ENCODE peak calls at places on chromosomes 13 and 19, in five cellular contexts. D is ascending aorta, R is AG10803, S is GM06990, Q is A549. K is an unnamed sample.

GRCh38 chr13:49248433-49249002 is 793 bp downstream of the CDADC1 start:
- DNase-seq in R (peak), S (no peak), Q (peak), D (no peak), K (peak)

GRCh38 chr19:10546817-10547216 is 3.1 kb downstream of the ATG4D start:
- DNase-seq in D (no peak), S (no peak), R (no peak), Q (no peak), K (no peak)

GRCh38 chr19:32223595-32224370 is 121.6 kb upstream of the ZNF507 start:
- DNase-seq in R (no peak), D (no peak), S (no peak), Q (no peak), K (no peak)

GRCh38 chr13:106917024-106917491 is 349.1 kb upstream of the ARGLU1 start:
- DNase-seq in D (no peak), S (no peak), Q (no peak), R (peak), K (peak)

GRCh38 chr13:36298535-36299068 is 988 bp upstream of the CCDC169 start:
- DNase-seq in D (no peak), S (no peak), Q (no peak), R (no peak), K (no peak)

GRCh38 chr13:93680329-93680728 is 453.7 kb downstream of the GPC6 start:
- DNase-seq in S (no peak), Q (no peak), R (no peak), D (no peak), K (no peak)

GRCh38 chr19:49588370-49589122 is 2.4 kb upstream of the PRR12 start:
- DNase-seq in Q (no peak), R (no peak), S (no peak), D (no peak), K (peak)

GRCh38 chr13:24071423-24072075 is 89.0 kb upstream of the SPATA13 start:
- DNase-seq in Q (no peak), S (no peak), R (peak), D (no peak), K (no peak)

GRCh38 chr13:93260591-93260990 is 34.0 kb downstream of the GPC6 start:
- DNase-seq in R (peak), S (no peak), D (no peak), Q (no peak), K (no peak)

GRCh38 chr13:95608640-95609280 is 35.7 kb downstream of the DZIP1 start:
- DNase-seq in D (no peak), S (no peak), R (peak), Q (no peak), K (peak)

GRCh38 chr19:55546822-55547614 is 1.7 kb upstream of the SBK3 start:
- DNase-seq in R (peak), D (peak), Q (no peak), S (no peak), K (no peak)

GRCh38 chr13:21326155-21327030 is 132.7 kb downstream of the ZDHHC20 start:
- DNase-seq in R (peak), S (no peak), D (no peak), Q (no peak), K (no peak)

GRCh38 chr13:83065136-83065535 is 817.1 kb downstream of the SLITRK1 start:
- DNase-seq in S (no peak), R (peak), D (peak), Q (no peak), K (no peak)

GRCh38 chr19:46080561-46080960 is 39.8 kb upstream of the IGFL4 start:
- DNase-seq in S (no peak), Q (no peak), D (no peak), R (peak), K (no peak)

GRCh38 chr13:62093984-62094383 is 678.3 kb upstream of the PCDH20 start:
- DNase-seq in D (no peak), S (no peak), R (no peak), Q (no peak), K (no peak)

GRCh38 chr13:75359266-75359665 is 122.7 kb downstream of the TBC1D4 start:
- DNase-seq in R (peak), S (no peak), D (no peak), Q (peak), K (no peak)

GRCh38 chr19:42115705-42116104 is 16.5 kb downstream of the POU2F2 start:
- DNase-seq in Q (no peak), S (no peak), R (no peak), D (no peak), K (no peak)

GRCh38 chr19:10226376-10227214 is 4.5 kb downstream of the S1PR2 start:
- DNase-seq in S (no peak), D (peak), Q (no peak), R (peak), K (no peak)

GRCh38 chr19:41928754-41929535 is 696 bp upstream of the ERFL start:
- DNase-seq in D (no peak), R (no peak), Q (no peak), S (no peak), K (peak)

GRCh38 chr19:22945560-22945959 is 57.4 kb downstream of the ZNF728 start:
- DNase-seq in R (peak), D (no peak), Q (no peak), S (no peak), K (peak)

GRCh38 chr19:39595950-39596349 is 6.4 kb upstream of the LGALS13 start:
- DNase-seq in Q (no peak), S (no peak), R (no peak), D (no peak), K (no peak)

GRCh38 chr19:49889687-49890348 is 6.9 kb downstream of the IL4I1 start:
- DNase-seq in S (no peak), D (peak), R (peak), Q (peak), K (peak)

GRCh38 chr19:5897189-5897969 is 6.2 kb downstream of the NDUFA11 start:
- DNase-seq in R (no peak), S (no peak), D (no peak), Q (no peak), K (no peak)

GRCh38 chr19:23539499-23539898 is 144.2 kb upstream of the ZNF91 start:
- DNase-seq in S (no peak), D (no peak), Q (no peak), R (no peak), K (no peak)

GRCh38 chr13:30881191-30881651 is 24.9 kb upstream of the MEDAG start:
- DNase-seq in S (no peak), Q (no peak), R (peak), D (peak), K (no peak)

GRCh38 chr13:101127741-101128353 is 288.5 kb downstream of the NALCN start:
- DNase-seq in R (peak), S (no peak), D (no peak), Q (peak), K (peak)

GRCh38 chr13:45055902-45056648 is 64.2 kb upstream of the GTF2F2 start:
- DNase-seq in R (peak), Q (no peak), S (no peak), D (no peak), K (no peak)

GRCh38 chr19:11554160-11554559 is 4.9 kb downstream of the ELOF1 start:
- DNase-seq in R (no peak), S (peak), Q (no peak), D (no peak), K (peak)

GRCh38 chr19:4014541-4015491 is 7.3 kb downstream of the PIAS4 start:
- DNase-seq in D (no peak), S (no peak), Q (no peak), R (no peak), K (no peak)

GRCh38 chr13:33285420-33286124 is at the start of gene STARD13:
- DNase-seq in D (peak), Q (peak), S (peak), R (peak), K (peak)

GRCh38 chr13:24746618-24747247 is 17.2 kb upstream of the RNF17 start:
- DNase-seq in S (peak), D (no peak), R (no peak), Q (peak), K (peak)

DNA sequence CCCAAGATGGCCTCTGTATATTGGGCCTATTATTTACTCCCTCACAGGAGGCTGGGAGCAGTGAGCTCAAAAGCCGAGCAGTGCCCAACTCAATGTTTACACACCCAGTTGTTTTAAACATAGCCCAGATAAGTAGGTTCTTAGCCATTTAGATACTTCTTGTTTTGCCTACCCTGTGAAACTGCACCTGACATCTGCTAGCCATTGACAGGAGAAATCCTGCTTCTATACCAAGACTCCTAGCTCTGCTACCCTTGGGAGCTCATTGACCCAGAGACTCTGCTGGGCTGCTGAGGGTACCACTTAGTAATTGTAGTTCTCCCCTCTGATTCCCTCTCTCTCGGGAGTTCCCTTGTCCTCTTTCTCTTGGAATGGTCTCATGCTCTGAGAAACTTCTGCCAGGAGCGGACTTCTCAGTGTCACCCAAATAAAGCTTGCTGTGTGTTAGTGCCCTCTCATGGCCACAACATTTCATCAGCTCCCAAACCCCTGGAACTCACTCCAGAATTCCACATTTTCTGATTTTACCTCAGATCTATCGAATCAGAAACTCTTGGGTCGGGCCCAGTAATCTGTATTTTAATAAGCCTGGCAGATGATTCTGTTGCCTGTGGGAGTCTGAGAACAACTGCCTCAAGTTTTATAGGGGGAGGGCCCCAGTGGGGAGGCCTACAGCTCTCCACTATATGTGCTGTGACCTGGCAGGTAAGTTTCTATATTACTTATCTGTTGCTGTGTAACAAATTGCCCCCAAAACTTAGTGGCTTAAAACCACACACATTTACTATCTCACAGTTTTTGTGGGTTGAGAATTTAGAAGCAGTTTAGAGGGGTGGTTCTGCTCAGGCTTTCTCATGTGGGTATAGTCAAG is 221.1 kb downstream of the TDRD3 start:
- DNase-seq in Q (no peak), S (no peak), R (peak), D (no peak), K (no peak)
- TF ChIP-seq CTCF in Q (peak), S (no peak), R (peak), D (no peak), K (peak)

GRCh38 chr19:8576273-8576993 is 809 bp downstream of the MYO1F start:
- DNase-seq in S (no peak), R (no peak), Q (no peak), D (no peak), K (peak)

GRCh38 chr19:8575467-8575997 is 1.7 kb downstream of the MYO1F start:
- DNase-seq in D (no peak), R (peak), Q (no peak), S (no peak), K (no peak)

GRCh38 chr19:8577741-8578140 is 499 bp upstream of the MYO1F start:
- DNase-seq in R (no peak), Q (no peak), S (no peak), D (no peak), K (no peak)

GRCh38 chr19:8578642-8579265 is 1.5 kb upstream of the MYO1F start:
- DNase-seq in D (peak), S (peak), Q (peak), R (peak), K (peak)

DNA sequence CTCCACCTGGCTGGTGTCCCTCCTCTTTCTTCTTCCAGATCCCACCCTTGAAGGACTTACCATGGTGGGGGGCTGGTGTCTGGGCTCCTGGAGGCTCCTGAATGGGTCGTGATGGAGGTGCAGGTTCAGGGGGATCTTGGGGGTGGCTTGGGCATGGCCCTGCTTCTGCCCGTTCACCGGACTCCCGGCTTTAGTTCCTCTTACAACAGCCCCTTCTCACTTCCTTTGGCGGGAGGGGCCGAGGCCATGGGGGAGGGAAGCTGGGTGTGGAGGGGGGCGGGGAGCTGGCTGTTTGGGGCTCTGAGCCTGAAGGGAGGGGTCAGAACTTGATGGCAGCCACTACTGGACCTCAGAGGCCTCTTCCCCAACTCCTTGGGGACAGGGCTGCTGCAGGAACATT is at the start of gene MYO1F:
- DNase-seq in Q (no peak), D (no peak), R (no peak), S (peak), K (peak)
- H3K4me3 ChIP-seq in Q (no peak), D (peak), R (no peak), S (peak), K (peak)

GRCh38 chr19:1377965-1378785 is 5.5 kb upstream of the NDUFS7 start:
- DNase-seq in S (no peak), R (no peak), Q (no peak), D (no peak), K (no peak)
- TF ChIP-seq CTCF in S (no peak), R (no peak), Q (no peak), D (no peak), K (no peak)

GRCh38 chr13:99310382-99311031 is 3.3 kb upstream of the GPR183 start:
- DNase-seq in S (peak), R (peak), D (no peak), Q (no peak), K (peak)
- H3K4me3 ChIP-seq in S (no peak), R (no peak), D (no peak), Q (no peak), K (no peak)

DNA sequence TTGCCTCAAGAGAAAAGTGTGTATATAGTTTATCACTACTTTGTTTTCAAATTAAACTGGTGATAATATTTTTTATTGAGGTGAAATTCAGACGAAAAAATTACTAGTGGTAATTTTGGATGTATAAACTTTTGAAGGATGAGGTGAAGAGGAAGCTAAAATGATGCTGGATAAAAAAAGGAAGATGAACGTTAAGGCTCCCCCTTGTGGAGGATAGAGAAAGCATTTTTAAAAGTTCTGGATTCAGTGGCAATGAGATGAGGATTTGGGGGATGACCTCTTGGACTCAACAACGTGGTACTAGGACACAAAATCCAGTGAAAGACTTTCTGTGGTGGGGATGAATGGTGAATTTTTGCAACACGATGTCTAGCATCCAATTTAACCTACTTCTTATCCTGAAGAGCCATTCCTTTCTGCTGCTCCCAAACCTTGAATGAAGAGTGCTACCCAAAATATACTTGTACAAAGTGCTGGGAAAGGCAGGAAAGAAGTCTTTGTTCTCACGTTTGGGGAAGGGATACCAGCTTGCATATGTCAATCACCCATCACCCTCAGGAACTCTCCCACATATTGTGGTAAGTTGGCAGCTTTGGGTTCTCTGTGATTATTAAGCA is 7.3 kb upstream of the SIGLEC5 start:
- DNase-seq in D (no peak), Q (peak), S (no peak), R (no peak), K (peak)
- TF ChIP-seq CTCF in D (no peak), Q (peak), S (peak), R (peak), K (peak)

GRCh38 chr19:18768046-18768771 is 22.9 kb downstream of the COMP start:
- DNase-seq in D (no peak), S (no peak), Q (no peak), R (no peak), K (no peak)
- H3K4me3 ChIP-seq in D (no peak), S (no peak), Q (no peak), R (no peak), K (no peak)

GRCh38 chr13:113208424-113209335 is at the start of gene PCID2:
- DNase-seq in S (peak), D (peak), R (peak), Q (peak), K (peak)
- TF ChIP-seq CTCF in S (no peak), D (no peak), R (no peak), Q (no peak), K (no peak)

DNA sequence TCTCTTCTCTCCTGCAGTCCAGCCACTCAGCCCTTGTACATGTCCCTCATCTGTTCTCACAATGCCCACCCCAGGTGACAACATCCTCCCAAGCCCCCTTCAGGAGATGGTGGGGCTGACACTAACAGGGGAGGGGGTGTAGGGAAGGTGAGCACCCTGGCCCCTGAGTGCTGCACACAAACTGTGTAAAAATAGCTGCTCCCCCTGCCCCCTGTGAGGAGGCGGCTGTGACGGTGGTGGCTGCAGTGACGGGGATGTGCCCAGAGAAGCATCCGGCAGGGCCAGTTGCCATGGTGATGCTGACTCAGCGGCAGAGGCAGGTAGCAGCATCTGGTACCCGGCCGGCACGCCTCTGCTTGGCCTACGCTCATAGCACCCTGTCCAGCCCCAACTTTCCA is 13.0 kb upstream of the JUND start:
- DNase-seq in D (no peak), S (peak), R (no peak), Q (no peak), K (peak)
- H3K4me3 ChIP-seq in D (no peak), S (no peak), R (no peak), Q (no peak), K (no peak)

DNA sequence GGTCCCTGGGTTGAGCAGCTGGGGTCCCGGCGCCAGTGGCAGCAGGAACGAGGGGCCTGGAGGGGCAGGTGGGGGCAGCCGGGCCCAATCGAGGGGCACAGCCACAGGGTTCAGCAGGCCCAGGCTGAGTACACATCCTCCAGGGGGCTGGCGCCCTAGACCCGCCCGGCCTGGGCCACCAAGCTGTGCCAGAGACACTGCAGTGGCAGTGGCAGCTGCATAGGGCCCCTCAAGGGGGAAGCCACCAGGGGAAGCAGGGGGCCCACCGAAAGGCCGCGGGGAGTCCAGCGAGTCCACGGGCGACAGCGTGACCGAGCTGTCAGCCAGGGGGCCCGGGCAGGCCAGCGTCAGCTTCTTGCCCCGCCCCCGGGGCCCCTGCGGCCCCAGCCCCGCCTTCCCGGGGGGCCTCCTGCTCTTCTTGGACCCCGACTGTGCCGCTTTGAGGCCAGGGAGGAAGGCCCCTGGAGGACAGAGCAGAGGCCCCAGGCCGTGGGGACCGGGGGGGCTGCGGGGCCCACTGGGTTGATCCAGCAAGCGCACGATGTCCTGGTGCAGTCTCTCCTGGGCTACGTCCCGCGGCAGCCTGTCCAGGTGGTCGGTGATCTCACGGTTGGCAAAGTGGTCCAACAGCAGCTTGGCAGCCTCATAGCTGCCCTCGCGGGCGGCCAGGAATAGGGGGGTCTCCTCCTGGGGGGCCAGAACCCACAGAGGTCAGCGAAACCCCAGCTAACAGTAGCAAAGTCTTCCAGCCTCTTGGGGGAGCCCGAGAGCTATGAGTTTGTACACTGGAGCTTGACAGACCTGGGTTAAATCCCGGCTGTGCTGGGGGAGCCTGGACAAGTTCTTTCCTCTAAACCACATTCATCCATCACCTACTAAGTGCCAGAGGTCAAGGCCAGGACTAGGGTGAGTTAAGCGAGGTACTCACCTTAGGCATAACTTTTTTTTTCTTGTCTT is 39.5 kb downstream of the NOTCH3 start:
- DNase-seq in Q (peak), D (no peak), S (no peak), R (peak), K (peak)
- TF ChIP-seq CTCF in Q (peak), D (no peak), S (peak), R (peak), K (peak)

GRCh38 chr19:47232422-47233211 is 1.6 kb upstream of the BBC3 start:
- DNase-seq in Q (no peak), R (peak), D (no peak), S (peak), K (peak)
- H3K4me3 ChIP-seq in Q (peak), R (peak), D (peak), S (peak), K (peak)

K was measured in GM12865.